ENCODE peak calls at places on chromosomes 6 and 20, in four cellular contexts. H is psoas muscle, N is cardiac muscle cell, W is HL-60. F is an unnamed sample.

GRCh38 chr6:43862925-43863324 is 92.9 kb downstream of the VEGFA start:
- DNase-seq in N (no peak), W (no peak), H (no peak), F (no peak)

GRCh38 chr20:52127309-52127708 is 64.3 kb downstream of the ZFP64 start:
- DNase-seq in W (peak), N (no peak), H (no peak), F (no peak)

GRCh38 chr20:37356961-37357371 is 11.0 kb downstream of the SRC start:
- DNase-seq in W (no peak), H (no peak), N (no peak), F (no peak)

GRCh38 chr20:52294106-52294628 is 102.6 kb upstream of the ZFP64 start:
- DNase-seq in N (peak), H (no peak), W (no peak), F (no peak)

GRCh38 chr6:132797975-132798819 is at the start of gene SLC18B1:
- DNase-seq in H (peak), N (peak), W (no peak), F (no peak)

GRCh38 chr6:139762587-139763031 is 388.2 kb upstream of the CITED2 start:
- DNase-seq in W (peak), H (no peak), N (peak), F (peak)

GRCh38 chr6:114390176-114390575 is 47.4 kb upstream of the HS3ST5 start:
- DNase-seq in W (no peak), N (no peak), H (no peak), F (no peak)

GRCh38 chr20:62388839-62389600 is 2.1 kb downstream of the RPS21 start:
- DNase-seq in H (no peak), W (no peak), N (no peak), F (no peak)

GRCh38 chr6:14452567-14453527 is 335.3 kb downstream of the CD83 start:
- DNase-seq in H (no peak), W (peak), N (no peak), F (no peak)

GRCh38 chr6:157814883-157815282 is 8.2 kb upstream of the SNX9 start:
- DNase-seq in H (no peak), W (peak), N (no peak), F (no peak)

DNA sequence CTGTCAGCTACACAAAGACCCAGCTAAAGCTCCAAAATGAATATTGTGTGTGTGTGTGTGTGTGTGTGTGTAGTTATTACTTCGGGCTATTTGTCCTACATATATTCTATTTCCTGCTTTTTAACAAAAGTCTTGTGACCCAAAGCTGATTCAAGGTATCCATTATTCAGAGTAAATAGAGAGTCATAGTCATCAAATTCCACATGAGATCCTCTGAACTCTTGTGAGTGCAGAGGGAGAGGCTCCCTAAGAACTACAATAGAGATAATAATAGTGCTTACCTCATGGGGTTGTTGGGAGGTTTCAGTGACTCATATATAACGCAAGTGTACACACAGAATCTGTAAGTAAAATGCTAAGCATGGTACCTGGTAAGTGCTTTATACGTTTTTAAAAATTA is 95.6 kb upstream of the SHLD1 start:
- DNase-seq in W (no peak), N (peak), H (no peak), F (peak)
- H3K4me3 ChIP-seq in W (no peak), N (no peak), H (no peak), F (no peak)

GRCh38 chr6:562052-562676 is 94.7 kb downstream of the HUS1B start:
- DNase-seq in N (no peak), H (no peak), W (no peak), F (no peak)

GRCh38 chr6:563863-564262 is 93.0 kb downstream of the HUS1B start:
- DNase-seq in H (no peak), N (no peak), W (no peak), F (no peak)

GRCh38 chr6:558959-559358 is 97.9 kb downstream of the HUS1B start:
- DNase-seq in N (no peak), H (no peak), W (no peak), F (no peak)

DNA sequence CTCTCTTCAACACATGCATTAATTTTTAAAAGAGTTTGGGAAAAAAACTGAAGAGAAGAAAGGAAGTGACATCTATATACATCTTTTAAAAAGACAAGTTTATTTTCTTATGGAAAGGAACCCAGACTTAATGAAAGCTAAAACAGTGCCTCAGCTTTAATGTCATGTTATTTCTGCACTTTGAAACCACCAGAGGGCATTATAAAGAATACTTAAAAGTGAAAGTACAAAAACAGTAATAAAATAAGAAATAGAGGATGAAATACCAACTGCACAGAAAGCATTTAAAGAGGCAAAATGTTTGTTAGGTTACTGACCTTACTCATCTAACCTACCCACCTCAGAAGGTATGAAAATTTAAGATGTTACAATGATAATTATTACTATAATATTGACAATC is 98.8 kb downstream of the HUS1B start:
- DNase-seq in W (no peak), H (no peak), N (peak), F (no peak)
- TF ChIP-seq CTCF in W (no peak), H (no peak), N (peak), F (peak)

GRCh38 chr20:44070139-44070900 is 116.7 kb downstream of the JPH2 start:
- DNase-seq in W (peak), H (no peak), N (no peak), F (no peak)
- H3K4me3 ChIP-seq in W (no peak), H (no peak), N (no peak), F (no peak)

GRCh38 chr20:14055127-14055742 is 59.9 kb downstream of the MACROD2 start:
- DNase-seq in N (peak), W (peak), H (no peak), F (peak)
- TF ChIP-seq CTCF in N (peak), W (no peak), H (peak), F (peak)

DNA sequence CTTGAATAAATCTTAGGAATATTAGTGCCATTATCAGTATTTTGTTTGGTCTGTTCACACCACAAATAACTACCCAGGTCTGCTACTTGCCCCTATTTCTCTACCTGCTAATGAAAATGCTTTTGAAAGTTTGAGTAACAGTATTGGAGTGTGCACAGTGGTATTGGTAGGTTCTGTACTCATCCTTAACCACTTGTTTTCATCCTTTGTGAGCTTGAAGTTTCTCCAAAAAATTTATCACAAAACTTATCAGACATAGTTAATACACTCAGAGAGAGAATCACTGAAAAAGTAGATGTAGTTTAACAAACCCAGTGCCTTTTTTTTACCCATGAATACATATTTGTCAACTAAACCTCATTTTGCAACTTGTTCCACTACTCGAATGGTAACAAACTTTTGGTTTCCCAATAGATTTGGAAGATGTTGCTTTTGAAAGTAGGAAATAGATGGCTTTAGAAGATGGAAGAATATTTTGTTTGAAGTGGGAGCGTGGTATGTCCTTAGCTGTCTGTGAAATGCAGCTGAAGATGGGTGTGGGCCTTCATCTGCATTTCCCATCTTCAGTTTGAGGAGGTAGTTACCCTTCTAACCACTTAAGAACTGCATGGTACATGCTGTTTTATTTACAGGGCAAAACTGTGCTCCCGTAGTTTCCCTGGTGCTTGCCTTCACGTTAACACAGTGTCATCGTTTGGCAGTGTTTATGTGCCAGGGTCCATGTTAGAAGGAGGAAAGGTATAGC is 9.0 kb downstream of the PTPN1 start:
- DNase-seq in W (no peak), H (no peak), N (no peak), F (no peak)
- H3K4me3 ChIP-seq in W (no peak), H (no peak), N (no peak), F (no peak)